ENCODE peak calls at places on chromosomes 16 and 17, in five cellular contexts. B is neural progenitor cell, E is GM12878, G is endodermal cell, V is MM.1S. F is an unnamed sample.

GRCh38 chr17:69608808-69609494 is 194.5 kb downstream of the MAP2K6 start:
- DNase-seq in V (no peak), G (no peak), B (no peak), E (no peak), F (no peak)

GRCh38 chr17:45628019-45628418 is 137.5 kb upstream of the PLEKHM1 start:
- DNase-seq in G (peak; percentile 72), E (no peak), V (no peak), B (no peak), F (no peak)

GRCh38 chr17:58210922-58211321 is 8.1 kb downstream of the MKS1 start:
- DNase-seq in B (no peak), E (no peak), V (no peak), G (peak; percentile 76), F (no peak)

GRCh38 chr17:17873450-17873991 is 36.7 kb upstream of the SREBF1 start:
- DNase-seq in G (no peak), E (no peak), V (no peak), B (no peak), F (no peak)

GRCh38 chr16:28549301-28549899 is 4.3 kb upstream of the SGF29 start:
- DNase-seq in E (no peak), B (no peak), G (no peak), V (peak; percentile 41), F (no peak)

GRCh38 chr17:40727447-40728231 is 24.1 kb upstream of the KRT24 start:
- DNase-seq in E (peak; percentile 41), G (no peak), V (no peak), B (no peak), F (no peak)

GRCh38 chr16:29315916-29316517 is 90.5 kb downstream of the NPIPB11 start:
- DNase-seq in E (no peak), V (peak; percentile 6), B (peak; percentile 58), G (peak; percentile 75), F (no peak)

GRCh38 chr16:87465306-87465705 is 27.5 kb downstream of the ZCCHC14 start:
- DNase-seq in V (no peak), E (no peak), G (no peak), B (no peak), F (no peak)

GRCh38 chr16:85856585-85856984 is 42.4 kb upstream of the IRF8 start:
- DNase-seq in G (peak; percentile 17), E (no peak), B (no peak), V (no peak), F (no peak)

GRCh38 chr17:53822764-53823163 is at the start of gene KIF2B:
- DNase-seq in B (no peak), G (no peak), V (no peak), E (no peak), F (no peak)

GRCh38 chr16:4936991-4937781 is at the start of gene PPL:
- DNase-seq in B (peak; percentile 90), E (no peak), G (peak; percentile 98), V (peak; percentile 74), F (no peak)

GRCh38 chr17:64178011-64178825 is 48.3 kb upstream of the ERN1 start:
- DNase-seq in E (no peak), B (no peak), G (no peak), V (no peak), F (no peak)

GRCh38 chr17:30137158-30137557 is 20.5 kb downstream of the NSRP1 start:
- DNase-seq in B (no peak), G (no peak), E (no peak), V (no peak), F (no peak)

GRCh38 chr17:16817201-16817600 is 127.2 kb downstream of the CCDC144A start:
- DNase-seq in V (no peak), G (peak; percentile 43), B (no peak), E (no peak), F (no peak)

GRCh38 chr16:17369441-17369951 is 101.3 kb downstream of the XYLT1 start:
- DNase-seq in B (no peak), E (peak; percentile 53), G (no peak), V (peak; percentile 68), F (no peak)

GRCh38 chr17:4365628-4366311 is 705 bp downstream of the UBE2G1 start:
- DNase-seq in G (peak; percentile 89), B (peak; percentile 80), V (peak; percentile 29), E (no peak), F (no peak)

GRCh38 chr16:28534542-28535373 is 4.0 kb downstream of the NUPR1 start:
- DNase-seq in G (no peak), E (no peak), V (no peak), B (no peak), F (no peak)

GRCh38 chr16:74637742-74638453 is 28.8 kb downstream of the RFWD3 start:
- DNase-seq in B (no peak), V (no peak), E (no peak), G (no peak), F (no peak)

GRCh38 chr17:77942111-77942988 is 16.2 kb upstream of the TNRC6C start:
- DNase-seq in G (no peak), B (peak; percentile 53), V (no peak), E (no peak), F (no peak)

GRCh38 chr17:66507103-66507923 is 204.9 kb downstream of the PRKCA start:
- DNase-seq in E (no peak), V (no peak), B (no peak), G (no peak), F (no peak)

GRCh38 chr17:61736438-61736837 is 126.9 kb downstream of the BRIP1 start:
- DNase-seq in V (no peak), G (no peak), E (no peak), B (no peak), F (no peak)

GRCh38 chr16:49492896-49493620 is 119.5 kb downstream of the C16orf78 start:
- DNase-seq in V (no peak), G (no peak), E (no peak), B (no peak), F (no peak)

GRCh38 chr17:77555741-77556291 is 402.7 kb upstream of the TNRC6C start:
- DNase-seq in E (no peak), V (no peak), G (no peak), B (peak; percentile 31), F (no peak)

GRCh38 chr17:79160980-79161621 is 86.5 kb downstream of the ENGASE start:
- DNase-seq in G (no peak), B (no peak), V (peak; percentile 8), E (no peak), F (no peak)

DNA sequence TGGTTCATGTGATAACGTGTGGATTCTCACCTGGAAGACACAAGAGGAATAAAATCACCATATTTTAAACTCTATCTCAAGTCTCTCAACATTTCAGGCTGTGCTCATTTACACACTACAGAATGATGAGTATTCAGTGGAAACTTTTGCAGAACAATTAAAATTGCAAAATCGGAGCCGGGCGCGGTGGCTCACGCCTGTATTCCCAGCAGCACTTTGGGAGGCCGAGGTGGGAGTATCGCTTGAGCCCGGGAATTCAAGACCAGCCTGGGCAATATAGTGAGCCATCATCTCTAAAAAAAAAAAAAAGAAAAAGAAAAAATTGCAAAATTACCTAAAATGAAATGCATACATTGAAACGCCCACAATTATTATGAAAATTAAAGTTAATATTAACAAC is 825.9 kb downstream of the KCNJ18 start:
- DNase-seq in E (no peak), B (no peak), V (no peak), G (no peak), F (no peak)
- H3K9ac ChIP-seq in E (no peak overlapping the region), B (no peak overlapping the region), V (no peak overlapping the region), G (no peak overlapping the region), F (no peak overlapping the region)

DNA sequence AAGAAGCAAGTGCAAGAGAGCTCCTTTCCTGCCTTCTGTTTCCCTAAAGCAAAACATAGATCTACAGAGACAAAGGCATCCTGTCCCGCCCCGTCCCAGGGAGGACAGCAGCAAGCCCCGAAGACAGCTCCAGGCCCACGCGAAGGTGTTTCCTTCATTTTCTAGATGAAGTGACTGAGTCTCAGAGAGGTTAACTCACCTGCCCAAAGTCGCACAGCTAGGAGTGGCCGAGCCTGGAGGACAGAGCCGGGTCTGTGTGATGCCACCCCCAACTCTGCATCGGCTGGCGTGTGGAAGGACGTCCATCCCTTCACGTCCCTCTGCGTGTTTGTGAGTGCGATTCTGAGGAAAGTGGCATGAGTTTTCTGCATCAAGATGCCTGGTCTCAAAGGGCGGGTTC is 187.2 kb upstream of the CHMP6 start:
- DNase-seq in E (no peak), B (no peak), V (no peak), G (peak; percentile 51), F (no peak)
- H3K9ac ChIP-seq in E (no peak overlapping the region), B (no peak overlapping the region), V (no peak overlapping the region), G (no peak overlapping the region), F (no peak overlapping the region)

GRCh38 chr17:47624727-47625068 is 25.0 kb upstream of the KPNB1 start:
- DNase-seq in E (no peak), V (no peak), B (no peak), G (no peak), F (no peak)

GRCh38 chr17:47620503-47621245 is 29.0 kb upstream of the KPNB1 start:
- DNase-seq in V (no peak), G (peak; percentile 41), B (no peak), E (no peak), F (no peak)

GRCh38 chr17:47621293-47622178 is 28.2 kb upstream of the KPNB1 start:
- DNase-seq in G (peak; percentile 95), V (no peak), E (no peak), B (peak; percentile 30), F (peak; percentile 16)

GRCh38 chr17:47618416-47618815 is 31.3 kb upstream of the KPNB1 start:
- DNase-seq in E (no peak), G (peak; percentile 36), B (peak; percentile 6), V (peak; percentile 42), F (no peak)

DNA sequence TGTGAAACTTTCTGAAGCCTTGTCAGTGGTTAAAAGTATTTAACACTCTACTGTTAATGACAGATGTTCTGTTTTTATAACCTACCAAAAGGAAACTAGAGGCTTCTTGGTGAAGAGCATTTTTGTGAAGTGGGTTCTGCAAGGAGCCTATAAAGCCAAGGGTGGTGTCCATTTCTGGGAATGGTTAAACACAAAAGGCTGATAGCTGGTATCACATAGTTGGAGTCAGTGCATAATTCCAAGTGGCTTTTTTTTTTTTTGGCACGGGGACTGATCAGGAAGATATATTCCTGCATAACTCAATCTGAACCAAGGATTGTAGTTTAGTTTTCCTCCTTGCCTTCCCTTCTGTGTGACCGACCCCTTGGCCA is 27.6 kb upstream of the KPNB1 start:
- DNase-seq in V (peak; percentile 29), E (no peak), G (no peak), B (no peak), F (no peak)
- H3K9ac ChIP-seq in V (peak overlapping the region; percentile 12), E (no peak overlapping the region), G (no peak overlapping the region), B (no peak overlapping the region), F (peak overlapping the region; percentile 26)

GRCh38 chr16:89952551-89952950 is 4.0 kb downstream of the DEF8 start:
- DNase-seq in B (no peak), E (no peak), V (no peak), G (no peak), F (no peak)

GRCh38 chr16:89951509-89951908 is 3.0 kb downstream of the DEF8 start:
- DNase-seq in V (no peak), E (no peak), B (no peak), G (no peak), F (no peak)

GRCh38 chr16:89949121-89949742 is 677 bp downstream of the DEF8 start:
- DNase-seq in B (no peak), V (no peak), E (no peak), G (peak; percentile 58), F (no peak)

GRCh38 chr16:89952049-89952448 is 3.5 kb downstream of the DEF8 start:
- DNase-seq in V (no peak), G (no peak), E (no peak), B (no peak), F (no peak)

GRCh38 chr16:89949756-89950155 is 1.2 kb downstream of the DEF8 start:
- DNase-seq in G (no peak), V (no peak), E (no peak), B (no peak), F (no peak)
- H3K9ac ChIP-seq in G (no peak overlapping the region), V (no peak overlapping the region), E (no peak overlapping the region), B (no peak overlapping the region), F (no peak overlapping the region)